ENCODE peak calls at places on chromosome 11, in ten cellular contexts. H, J, Z, T, I, Y, C, G, Q and R are unnamed samples.

GRCh38 chr11:9201372-9202162 is 63.6 kb downstream of the DENND5A start:
- DNase-seq in G (no peak), I (no peak), H (no peak), C (no peak), T (no peak), Y (no peak), Q (no peak), J (no peak), Z (no peak), R (no peak)

GRCh38 chr11:16605440-16605970 is 132.9 kb upstream of the C11orf58 start:
- DNase-seq in H (no peak), G (no peak), I (no peak), T (peak), Y (no peak), Z (no peak), J (peak), Q (no peak), C (no peak), R (peak)

GRCh38 chr11:61960532-61960931 is 6.9 kb downstream of the FTH1 start:
- DNase-seq in J (no peak), C (no peak), Y (no peak), Q (peak), G (no peak), I (no peak), T (no peak), Z (no peak), H (no peak), R (no peak)

GRCh38 chr11:72971611-72972010 is 157.4 kb downstream of the ATG16L2 start:
- DNase-seq in I (no peak), H (no peak), C (no peak), Z (no peak), T (no peak), G (no peak), Q (no peak), Y (no peak), J (no peak), R (no peak)

GRCh38 chr11:61266602-61267001 is 25.6 kb downstream of the PGA5 start:
- DNase-seq in J (no peak), Y (no peak), Z (no peak), Q (no peak), I (peak), G (no peak), H (no peak), C (no peak), T (no peak), R (no peak)

GRCh38 chr11:47469411-47470179 is 20.7 kb upstream of the RAPSN start:
- DNase-seq in Q (no peak), T (no peak), C (no peak), I (peak), Z (no peak), J (peak), G (no peak), Y (no peak), H (no peak), R (no peak)

GRCh38 chr11:68989936-68990606 is 9.3 kb upstream of the MRGPRD start:
- DNase-seq in Z (no peak), Q (peak), G (no peak), T (no peak), I (no peak), J (no peak), H (no peak), Y (no peak), C (no peak), R (no peak)

GRCh38 chr11:70376621-70377020 is 21.7 kb upstream of the CTTN start:
- DNase-seq in C (no peak), Q (peak), H (no peak), Z (no peak), G (no peak), Y (no peak), T (no peak), J (no peak), I (no peak), R (no peak)

GRCh38 chr11:31812392-31813241 is 1.5 kb upstream of the PAX6 start:
- DNase-seq in T (no peak), Y (no peak), Z (no peak), H (no peak), Q (no peak), G (no peak), J (no peak), C (no peak), I (no peak), R (peak)

GRCh38 chr11:11155962-11156815 is 196.9 kb downstream of the CSNK2A3 start:
- DNase-seq in C (peak), Q (no peak), T (peak), G (peak), J (no peak), H (peak), Z (no peak), I (no peak), Y (peak), R (peak)

GRCh38 chr11:117818036-117818858 is 6.3 kb downstream of the FXYD2 start:
- DNase-seq in H (peak), C (peak), Q (no peak), T (no peak), Y (no peak), G (no peak), Z (no peak), I (no peak), J (peak), R (no peak)

GRCh38 chr11:70552167-70552435 is 153.8 kb downstream of the CTTN start:
- DNase-seq in Y (no peak), Z (no peak), I (no peak), Q (no peak), H (no peak), T (no peak), G (no peak), J (no peak), C (no peak), R (no peak)

GRCh38 chr11:55726715-55727324 is 46.4 kb upstream of the OR5D13 start:
- DNase-seq in C (no peak), J (no peak), T (no peak), I (no peak), G (no peak), Z (no peak), H (no peak), Y (no peak), Q (no peak), R (no peak)

GRCh38 chr11:110712643-110713468 is 619 bp upstream of the ARHGAP20 start:
- DNase-seq in T (no peak), Z (no peak), I (peak), C (no peak), J (peak), Y (no peak), Q (peak), G (no peak), H (no peak), R (peak)

GRCh38 chr11:129317564-129317963 is 58.1 kb upstream of the BARX2 start:
- DNase-seq in J (no peak), G (no peak), Y (no peak), C (no peak), H (no peak), I (no peak), Q (no peak), T (no peak), Z (no peak), R (no peak)

GRCh38 chr11:118226781-118227180 is 2.0 kb upstream of the JAML start:
- DNase-seq in Y (no peak), Q (no peak), G (no peak), T (no peak), J (no peak), C (no peak), Z (no peak), H (no peak), I (no peak), R (no peak)

GRCh38 chr11:19714387-19715363 is 2.0 kb downstream of the NAV2 start:
- DNase-seq in H (no peak), Z (no peak), Y (no peak), Q (peak), G (no peak), J (peak), I (peak), T (peak), C (no peak), R (peak)

GRCh38 chr11:95977534-95978174 is 53.7 kb upstream of the MTMR2 start:
- DNase-seq in H (no peak), C (no peak), Y (peak), Z (no peak), T (no peak), I (no peak), G (no peak), Q (no peak), J (peak), R (no peak)

GRCh38 chr11:103609117-103610066 is 427.0 kb upstream of the DDI1 start:
- DNase-seq in J (peak), G (no peak), C (no peak), Y (peak), Q (no peak), T (no peak), H (no peak), Z (no peak), I (peak), R (no peak)

GRCh38 chr11:128814856-128815705 is 52.0 kb downstream of the KCNJ1 start:
- DNase-seq in H (no peak), Y (no peak), Z (no peak), Q (peak), C (no peak), G (no peak), T (peak), I (peak), J (peak), R (peak)

GRCh38 chr11:62555464-62556092 is 9.0 kb upstream of the AHNAK start:
- DNase-seq in J (peak), C (peak), I (no peak), G (no peak), Z (no peak), Q (peak), H (peak), T (no peak), Y (peak), R (no peak)

GRCh38 chr11:33624082-33624481 is 76.5 kb downstream of the C11orf91 start:
- DNase-seq in I (no peak), C (no peak), Q (no peak), T (peak), J (peak), G (no peak), Z (no peak), Y (no peak), H (no peak), R (no peak)

GRCh38 chr11:30314625-30315024 is 8.3 kb upstream of the ARL14EP start:
- DNase-seq in T (no peak), H (no peak), I (peak), J (peak), Q (no peak), C (no peak), G (no peak), Z (no peak), Y (no peak), R (no peak)
- TF ChIP-seq CTCF in T (peak), H (peak), I (peak), J (peak), Q (no peak), C (peak), G (peak), Z (peak), Y (peak), R (peak)

GRCh38 chr11:92388380-92388779 is 163.8 kb downstream of the FAT3 start:
- DNase-seq in I (no peak), G (no peak), Z (no peak), Q (no peak), J (no peak), T (no peak), Y (peak), H (no peak), C (no peak), R (no peak)
- TF ChIP-seq CTCF in I (peak), G (no peak), Z (peak), Q (no peak), J (no peak), T (no peak), Y (no peak), H (no peak), C (no peak), R (peak)

GRCh38 chr11:63814383-63814736 is 1.1 kb downstream of the SPINDOC start:
- DNase-seq in T (no peak), Q (no peak), H (no peak), I (no peak), C (no peak), J (peak), Z (no peak), Y (no peak), G (no peak), R (no peak)

GRCh38 chr11:63813563-63814382 is 517 bp downstream of the SPINDOC start:
- DNase-seq in Q (peak), I (peak), J (peak), T (peak), Z (no peak), G (peak), H (peak), Y (peak), C (peak), R (peak)

GRCh38 chr11:63818609-63819008 is 5.4 kb downstream of the SPINDOC start:
- DNase-seq in J (no peak), T (no peak), Q (no peak), C (no peak), G (no peak), Y (no peak), Z (no peak), I (no peak), H (no peak), R (no peak)

GRCh38 chr11:63817758-63818498 is 4.7 kb downstream of the SPINDOC start:
- DNase-seq in G (no peak), T (no peak), Y (no peak), J (no peak), Z (no peak), I (no peak), Q (no peak), H (no peak), C (no peak), R (no peak)

GRCh38 chr11:63816732-63817131 is 3.5 kb downstream of the SPINDOC start:
- DNase-seq in Y (no peak), G (no peak), Q (no peak), Z (no peak), T (no peak), I (no peak), H (no peak), C (no peak), J (no peak), R (no peak)
- TF ChIP-seq CTCF in Y (no peak), G (no peak), Q (no peak), Z (no peak), T (no peak), I (no peak), H (no peak), C (no peak), J (no peak), R (no peak)

DNA sequence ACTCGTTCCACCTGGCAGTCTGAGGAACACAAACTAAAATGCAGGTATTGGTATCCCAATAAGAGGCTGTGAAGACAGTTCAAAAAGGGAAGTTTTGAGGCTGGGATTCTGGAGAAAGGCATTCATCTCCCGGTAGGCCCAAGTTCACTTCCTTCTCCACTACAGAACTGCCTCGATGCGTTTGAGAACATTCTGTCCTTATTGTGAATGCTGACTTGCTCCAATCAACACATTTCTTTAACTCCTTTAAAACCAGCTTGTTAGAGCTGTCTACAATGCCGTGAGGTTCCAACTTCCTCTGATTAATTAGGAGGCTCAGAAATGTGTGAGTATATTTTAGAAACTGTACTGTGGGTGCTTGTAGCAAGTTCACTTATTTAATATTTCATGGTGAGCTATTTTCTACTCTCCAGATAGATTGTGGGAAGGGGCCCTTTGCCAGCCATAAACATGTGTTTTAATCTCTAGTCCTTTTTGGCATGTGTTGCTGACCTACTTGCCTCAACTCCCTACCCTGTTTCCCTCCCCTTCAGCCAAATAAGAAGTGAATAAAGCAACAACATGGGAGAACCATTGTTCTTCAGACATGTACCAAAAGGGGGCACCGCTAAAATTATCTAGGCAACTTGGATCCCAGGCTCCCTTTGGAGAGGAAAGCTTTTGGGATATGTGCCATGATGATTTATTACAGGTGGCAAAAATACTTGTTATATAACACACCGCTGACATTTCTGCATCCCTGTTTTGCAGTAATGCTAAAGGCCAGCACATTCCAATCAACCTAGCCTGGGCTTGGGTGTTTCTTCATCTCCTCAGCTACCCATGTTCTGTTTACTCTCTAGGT is 245.6 kb downstream of the BLID start:
- DNase-seq in Z (no peak), H (no peak), G (no peak), Y (no peak), C (no peak), T (no peak), J (peak), Q (no peak), I (peak), R (no peak)
- TF ChIP-seq CTCF in Z (no peak), H (no peak), G (no peak), Y (no peak), C (no peak), T (no peak), J (no peak), Q (no peak), I (peak), R (no peak)

GRCh38 chr11:1812274-1812673 is 22.5 kb upstream of the SYT8 start:
- DNase-seq in I (no peak), H (no peak), J (no peak), Z (no peak), C (no peak), T (no peak), G (no peak), Q (no peak), Y (no peak), R (no peak)

GRCh38 chr11:1810761-1811160 is 24.0 kb upstream of the SYT8 start:
- DNase-seq in Q (no peak), T (no peak), I (no peak), Z (no peak), J (no peak), Y (no peak), H (no peak), G (no peak), C (no peak), R (no peak)

GRCh38 chr11:1803246-1803645 is 31.5 kb upstream of the SYT8 start:
- DNase-seq in J (no peak), Q (no peak), C (no peak), H (no peak), T (no peak), G (no peak), Y (no peak), I (no peak), Z (no peak), R (no peak)

GRCh38 chr11:1805525-1805924 is 29.3 kb upstream of the SYT8 start:
- DNase-seq in Z (no peak), Y (no peak), T (no peak), C (no peak), G (no peak), H (no peak), J (no peak), Q (no peak), I (no peak), R (no peak)

GRCh38 chr11:1807628-1807995 is 27.2 kb upstream of the SYT8 start:
- DNase-seq in H (no peak), Z (no peak), Y (peak), G (no peak), T (no peak), C (no peak), I (no peak), J (no peak), Q (no peak), R (no peak)
- TF ChIP-seq CTCF in H (peak), Z (no peak), Y (peak), G (no peak), T (no peak), C (no peak), I (no peak), J (no peak), Q (no peak), R (no peak)